ENCODE peak calls at places on chromosomes 13 and 19, in seven cellular contexts. U, Y, R, P, M, E and F are unnamed samples.
A peak's percentile ranks its signal among the peaks of the same experiment; 100 is the strongest.

GRCh38 chr19:43707158-43707712 is 8.6 kb upstream of the IRGC start:
- DNase-seq in P (no peak), M (no peak), E (no peak), U (no peak), R (no peak), Y (no peak), F (no peak)

GRCh38 chr19:46860846-46861690 is at the start of gene ARHGAP35:
- DNase-seq in E (no peak), M (no peak), R (no peak), P (no peak), Y (peak; percentile 51), U (no peak), F (no peak)

GRCh38 chr19:7426986-7427385 is 61.8 kb downstream of the PEX11G start:
- DNase-seq in P (no peak), R (no peak), U (no peak), E (no peak), M (no peak), Y (no peak), F (no peak)

GRCh38 chr13:21673592-21674270 is 2.9 kb downstream of the FGF9 start:
- DNase-seq in R (peak; percentile 87), Y (peak; percentile 56), U (peak; percentile 36), M (peak; percentile 38), E (no peak), P (no peak), F (no peak)

GRCh38 chr19:44807162-44807561 is 1.7 kb upstream of the BCAM start:
- DNase-seq in E (no peak), M (no peak), R (no peak), Y (peak; percentile 80), U (peak; percentile 47), P (no peak), F (no peak)

GRCh38 chr19:46551175-46551574 is 50.0 kb upstream of the CALM3 start:
- DNase-seq in Y (no peak), R (no peak), M (no peak), P (no peak), U (no peak), E (no peak), F (no peak)

GRCh38 chr13:46575321-46575721 is 22.4 kb downstream of the LRCH1 start:
- DNase-seq in Y (no peak), R (no peak), U (no peak), P (no peak), E (no peak), M (peak; percentile 70), F (no peak)

GRCh38 chr19:10644351-10645007 is 9.7 kb upstream of the ILF3 start:
- DNase-seq in U (peak; percentile 86), E (peak; percentile 83), R (peak; percentile 92), M (peak; percentile 81), P (peak; percentile 90), Y (peak; percentile 87), F (peak; percentile 71)

GRCh38 chr19:1385816-1386215 is 2.1 kb downstream of the NDUFS7 start:
- DNase-seq in R (no peak), M (no peak), U (no peak), P (no peak), Y (no peak), E (no peak), F (no peak)

GRCh38 chr19:4744451-4745170 is 21.0 kb upstream of the DPP9 start:
- DNase-seq in M (peak; percentile 97), R (no peak), P (no peak), Y (no peak), U (no peak), E (no peak), F (peak; percentile 84)

GRCh38 chr13:48449656-48450055 is 36.7 kb upstream of the LPAR6 start:
- DNase-seq in R (no peak), P (no peak), E (no peak), U (no peak), Y (no peak), M (no peak), F (peak; percentile 31)

GRCh38 chr13:40026741-40027140 is 371.3 kb downstream of the COG6 start:
- DNase-seq in E (no peak), M (no peak), R (no peak), Y (no peak), P (no peak), U (no peak), F (no peak)

GRCh38 chr19:16232568-16232967 is 34.9 kb downstream of the AP1M1 start:
- DNase-seq in P (no peak), U (no peak), M (no peak), Y (no peak), R (no peak), E (no peak), F (no peak)

GRCh38 chr19:28021316-28022185 is 1191.4 kb downstream of the UQCRFS1 start:
- DNase-seq in Y (no peak), U (no peak), M (no peak), R (no peak), E (no peak), P (no peak), F (no peak)

GRCh38 chr19:23686622-23687423 is at the start of gene ZNF675:
- DNase-seq in R (peak; percentile 96), Y (peak; percentile 93), P (peak; percentile 95), M (peak; percentile 93), E (peak; percentile 84), U (peak; percentile 87), F (peak; percentile 89)
- TF ChIP-seq CTCF in R (no peak), Y (no peak), P (no peak), M (no peak), E (no peak), U (no peak), F (peak; percentile 18)

DNA sequence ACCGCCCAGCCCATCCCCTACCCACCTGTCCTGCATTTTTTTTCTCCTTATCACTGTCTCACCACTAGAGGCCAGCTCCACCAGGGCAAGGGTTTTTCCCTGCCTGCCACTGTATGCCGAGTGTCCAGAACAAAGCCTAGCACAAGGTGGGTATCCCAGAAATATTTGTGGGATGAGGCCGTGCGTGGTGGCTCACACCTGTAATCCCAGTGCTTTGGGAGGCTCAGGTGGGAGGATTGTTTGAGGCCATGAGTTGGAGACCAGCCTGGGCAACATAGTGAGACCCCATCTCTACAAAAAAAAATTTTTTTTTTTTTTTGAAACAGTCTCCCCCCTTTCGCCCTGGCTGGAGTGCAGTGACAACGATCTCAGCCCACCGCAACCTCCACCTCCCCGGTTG is 2.9 kb upstream of the MRI1 start:
- DNase-seq in R (no peak), U (no peak), P (no peak), M (no peak), Y (no peak), E (no peak), F (no peak)
- TF ChIP-seq CTCF in R (no peak), U (no peak), P (no peak), M (no peak), Y (no peak), E (no peak), F (peak; percentile 36)

GRCh38 chr19:37905936-37906867 is at the start of gene WDR87:
- DNase-seq in P (no peak), Y (peak; percentile 46), E (peak; percentile 22), M (peak; percentile 17), U (peak; percentile 77), R (peak; percentile 96), F (peak; percentile 12)
- TF ChIP-seq CTCF in P (no peak), Y (no peak), E (no peak), M (no peak), U (no peak), R (no peak), F (peak; percentile 18)

GRCh38 chr13:73462241-73462640 is 403.4 kb downstream of the KLF5 start:
- DNase-seq in Y (no peak), M (no peak), E (no peak), P (no peak), U (no peak), R (no peak), F (peak; percentile 28)

GRCh38 chr13:73467103-73467502 is 408.3 kb downstream of the KLF5 start:
- DNase-seq in U (no peak), Y (no peak), E (no peak), P (no peak), M (peak; percentile 50), R (no peak), F (peak; percentile 3)

GRCh38 chr13:73466561-73466960 is 407.8 kb downstream of the KLF5 start:
- DNase-seq in E (no peak), P (no peak), R (no peak), M (no peak), U (no peak), Y (no peak), F (no peak)

GRCh38 chr13:73464758-73465628 is 406.2 kb downstream of the KLF5 start:
- DNase-seq in M (no peak), U (no peak), E (no peak), P (no peak), R (no peak), Y (peak; percentile 53), F (no peak)

DNA sequence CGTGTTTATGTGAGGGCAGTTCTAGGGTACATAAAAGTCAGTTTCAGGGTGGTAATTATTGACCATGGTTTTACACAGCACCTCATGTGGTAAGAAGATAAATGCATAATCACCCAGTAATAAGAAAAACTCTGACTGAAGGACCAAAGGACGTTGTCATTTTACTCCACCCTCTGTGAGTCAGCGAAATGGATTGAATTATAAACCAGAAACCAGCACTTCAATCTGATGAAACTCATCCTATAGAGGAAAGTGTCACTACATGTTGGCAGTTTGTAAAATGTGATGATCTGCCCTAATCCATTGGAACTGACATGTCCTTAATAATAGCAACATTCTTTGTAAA is 406.8 kb downstream of the KLF5 start:
- DNase-seq in R (no peak), M (no peak), E (no peak), P (no peak), U (peak; percentile 13), Y (peak; percentile 48), F (peak; percentile 48)
- TF ChIP-seq CTCF in R (no peak), M (no peak), E (no peak), P (no peak), U (no peak), Y (no peak), F (peak; percentile 32)

DNA sequence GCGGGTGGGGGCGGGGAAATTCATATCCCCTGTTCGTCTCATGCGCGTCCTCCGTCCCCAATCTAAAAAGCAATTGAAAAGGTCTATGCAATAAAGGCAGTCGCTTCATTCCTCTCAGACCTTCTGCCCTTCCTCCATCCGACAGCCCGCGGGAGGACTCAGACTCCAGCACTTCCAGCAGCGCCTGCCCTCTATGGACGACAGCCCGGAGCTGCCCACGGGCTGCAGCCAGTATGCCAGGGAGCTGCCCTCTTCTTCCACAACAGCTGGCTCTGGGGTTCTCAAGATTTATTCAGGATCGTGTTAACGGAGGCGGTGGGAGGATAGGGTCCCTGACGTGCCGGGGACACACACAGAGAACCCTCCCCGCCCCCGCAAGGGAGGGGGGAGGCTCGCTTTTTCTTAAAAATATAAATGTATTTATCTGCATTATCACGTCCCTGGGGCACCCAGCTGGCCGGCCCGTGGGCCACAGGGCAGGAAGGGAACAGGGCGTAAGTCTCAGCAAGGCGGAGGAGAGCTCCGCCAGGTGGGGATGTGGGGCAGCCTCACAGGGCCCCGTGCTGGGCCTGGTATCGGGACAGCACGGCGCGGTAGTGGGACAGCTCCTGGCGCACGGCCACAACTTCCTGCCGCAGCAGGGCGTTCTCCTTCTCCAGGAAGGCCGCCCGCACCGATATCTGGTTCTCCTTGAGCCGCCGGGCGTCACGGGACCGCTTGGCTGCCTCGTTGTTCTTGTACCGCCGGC is 6.7 kb downstream of the DBP start:
- DNase-seq in E (no peak), U (no peak), Y (peak; percentile 69), P (peak; percentile 81), M (peak; percentile 85), R (peak; percentile 80), F (no peak)
- TF ChIP-seq CTCF in E (no peak), U (no peak), Y (no peak), P (no peak), M (no peak), R (peak; percentile 33), F (no peak)